ENCODE peak calls at places on chromosomes 2 and 18, in seven cellular contexts. O is thoracic aorta; U is thyroid gland; E is iPS DF 19.7; J is astrocyte of the spinal cord; L is fibroblast of lung; H is stimulated activated CD4-positive, alpha-beta T cell treated with anti-CD3 and anti-CD28 coated beads, Interleukin-4, amount 100 ng/mL, for 1 hour. F is an unnamed sample.

GRCh38 chr2:17830053-17831034 is 14.1 kb downstream of the MSGN1 start:
- DNase-seq in E (peak; percentile 80), O (no peak), J (peak; percentile 74), H (peak; percentile 35), L (peak; percentile 69), U (peak; percentile 44), F (peak; percentile 63)

GRCh38 chr2:183010112-183010511 is 28.1 kb downstream of the NCKAP1 start:
- DNase-seq in E (peak; percentile 47), O (no peak), L (peak; percentile 72), H (no peak), J (peak; percentile 86), U (no peak), F (peak; percentile 4)

GRCh38 chr2:191728710-191729597 is 51.0 kb downstream of the NABP1 start:
- DNase-seq in L (peak; percentile 61), O (no peak), J (peak; percentile 43), E (no peak), U (no peak), H (no peak), F (peak; percentile 27)

GRCh38 chr2:42809131-42809875 is 16.9 kb upstream of the HAAO start:
- DNase-seq in J (peak; percentile 81), U (peak; percentile 33), E (no peak), L (no peak), H (no peak), O (no peak), F (no peak)

GRCh38 chr2:101972621-101973434 is 18.9 kb upstream of the IL1R2 start:
- DNase-seq in E (no peak), O (no peak), U (no peak), L (peak; percentile 69), J (peak; percentile 52), H (no peak), F (peak; percentile 26)

GRCh38 chr2:2935445-2936149 is 442.0 kb downstream of the EIPR1 start:
- DNase-seq in O (no peak), U (no peak), H (no peak), J (no peak), E (no peak), L (no peak), F (no peak)

GRCh38 chr2:18412980-18413793 is 147.3 kb downstream of the RDH14 start:
- DNase-seq in O (no peak), H (no peak), U (no peak), L (peak; percentile 56), E (no peak), J (peak; percentile 50), F (peak; percentile 35)

GRCh38 chr2:50957880-50958279 is 74.1 kb downstream of the NRXN1 start:
- DNase-seq in H (no peak), E (no peak), U (no peak), O (no peak), J (peak; percentile 20), L (peak; percentile 50), F (no peak)

GRCh38 chr18:5173216-5173615 is 23.8 kb downstream of the AKAIN1 start:
- DNase-seq in O (no peak), E (no peak), L (no peak), J (no peak), U (no peak), H (no peak), F (no peak)

GRCh38 chr2:222797871-222798270 is 63.0 kb upstream of the ACSL3 start:
- DNase-seq in U (no peak), E (no peak), J (no peak), O (no peak), H (no peak), L (no peak), F (no peak)

GRCh38 chr2:230915297-230915696 is 9.7 kb downstream of the GPR55 start:
- DNase-seq in U (no peak), H (no peak), E (no peak), L (no peak), J (no peak), O (no peak), F (no peak)

GRCh38 chr2:143607446-143608110 is 478.4 kb downstream of the ARHGAP15 start:
- DNase-seq in E (peak; percentile 54), U (no peak), O (no peak), H (no peak), J (no peak), L (peak; percentile 49), F (no peak)

GRCh38 chr2:236341066-236341465 is 76.9 kb upstream of the ASB18 start:
- DNase-seq in O (no peak), E (no peak), U (no peak), H (no peak), J (no peak), L (peak; percentile 50), F (no peak)

GRCh38 chr2:8241317-8241716 is 440.5 kb upstream of the ID2 start:
- DNase-seq in U (no peak), J (no peak), O (no peak), E (no peak), L (no peak), H (no peak), F (no peak)

GRCh38 chr18:42087876-42088275 is 132.8 kb downstream of the PIK3C3 start:
- DNase-seq in L (no peak), E (no peak), U (no peak), H (no peak), O (no peak), J (no peak), F (no peak)

GRCh38 chr2:85062565-85062964 is 70.6 kb upstream of the TCF7L1 start:
- DNase-seq in L (no peak), E (no peak), U (no peak), H (no peak), O (no peak), J (no peak), F (no peak)

GRCh38 chr2:142672698-142673097 is 204.8 kb upstream of the KYNU start:
- DNase-seq in U (no peak), E (no peak), O (no peak), H (no peak), L (no peak), J (no peak), F (no peak)

GRCh38 chr2:58734365-58734764 is 493.2 kb upstream of the FANCL start:
- DNase-seq in H (no peak), J (peak; percentile 1), O (no peak), L (peak; percentile 41), U (no peak), E (no peak), F (peak; percentile 26)

GRCh38 chr2:174678395-174678794 is 80.8 kb upstream of the WIPF1 start:
- DNase-seq in U (no peak), O (no peak), J (no peak), L (no peak), E (no peak), H (no peak), F (no peak)

GRCh38 chr2:157492189-157492773 is 48.4 kb upstream of the CYTIP start:
- DNase-seq in O (no peak), E (no peak), J (peak; percentile 69), U (peak; percentile 63), L (peak; percentile 54), H (peak; percentile 65), F (peak; percentile 67)

GRCh38 chr2:127064642-127065250 is 42.2 kb downstream of the BIN1 start:
- DNase-seq in U (peak; percentile 65), O (peak; percentile 72), E (no peak), L (peak; percentile 97), J (peak; percentile 97), H (peak; percentile 67), F (peak; percentile 98)

GRCh38 chr18:31039426-31039825 is 3.1 kb downstream of the DSC3 start:
- DNase-seq in O (no peak), E (no peak), H (no peak), U (no peak), J (no peak), L (peak; percentile 8), F (peak; percentile 21)

GRCh38 chr2:131043199-131044077 is 49.8 kb downstream of the FAM168B start:
- DNase-seq in J (no peak), L (no peak), H (no peak), O (no peak), U (no peak), E (no peak), F (no peak)

GRCh38 chr2:156399950-156400703 is 36.1 kb upstream of the GPD2 start:
- DNase-seq in H (peak; percentile 36), U (peak; percentile 90), J (no peak), L (peak; percentile 70), E (no peak), O (peak; percentile 31), F (peak; percentile 85)

GRCh38 chr18:76803814-76804213 is 18.5 kb upstream of the ZNF236 start:
- DNase-seq in H (peak; percentile 67), U (peak; percentile 60), J (peak; percentile 54), E (no peak), L (peak; percentile 40), O (no peak), F (peak; percentile 68)

GRCh38 chr18:13227910-13228309 is 9.3 kb downstream of the LDLRAD4 start:
- DNase-seq in H (no peak), L (no peak), U (no peak), O (no peak), J (no peak), E (no peak), F (no peak)

GRCh38 chr2:238856713-238857567 is 9.1 kb downstream of the TWIST2 start:
- DNase-seq in J (no peak), U (no peak), E (no peak), H (no peak), O (no peak), L (no peak), F (no peak)

GRCh38 chr2:120896904-120897303 is 161.2 kb downstream of the GLI2 start:
- DNase-seq in U (no peak), E (no peak), L (no peak), O (no peak), J (no peak), H (no peak), F (no peak)

GRCh38 chr2:191311627-191312026 is 66.4 kb downstream of the MYO1B start:
- DNase-seq in O (no peak), U (no peak), L (peak; percentile 92), J (peak; percentile 66), E (no peak), H (no peak), F (peak; percentile 83)

GRCh38 chr2:54810236-54810635 is 86.8 kb downstream of the EML6 start:
- DNase-seq in L (no peak), H (no peak), E (no peak), U (no peak), O (no peak), J (no peak), F (no peak)

GRCh38 chr18:47262397-47263196 is 11.1 kb upstream of the SKOR2 start:
- DNase-seq in L (no peak), H (no peak), E (no peak), U (no peak), J (no peak), O (no peak), F (no peak)

GRCh38 chr18:28357785-28358401 is 181.0 kb upstream of the CDH2 start:
- DNase-seq in H (no peak), L (no peak), J (no peak), O (no peak), U (no peak), E (peak; percentile 35), F (no peak)

GRCh38 chr2:2575870-2576386 is 244.9 kb upstream of the MYT1L start:
- DNase-seq in E (no peak), J (no peak), L (no peak), O (no peak), H (no peak), U (no peak), F (no peak)

GRCh38 chr2:127574656-127575055 is 39.2 kb downstream of the MYO7B start:
- DNase-seq in H (no peak), O (no peak), J (no peak), U (no peak), E (no peak), L (no peak), F (no peak)

GRCh38 chr2:188244383-188244782 is 47.3 kb upstream of the GULP1 start:
- DNase-seq in E (no peak), H (no peak), O (no peak), U (no peak), L (peak; percentile 17), J (peak; percentile 6), F (no peak)